ENCODE peak calls at places on chromosomes 6 and 20, in nine cellular contexts. V is fibroblast of lung; C is right atrium auricular region; S is ovary; L is mesendoderm; Z is esophagus muscularis mucosa; N is dorsolateral prefrontal cortex; B is neuronal stem cell; M is CD8-positive, alpha-beta T cell. H is an unnamed sample.

GRCh38 chr20:3430376-3431069 is 23.1 kb upstream of the DNAAF9 start:
- DNase-seq in C (no peak), L (no peak), B (no peak), V (peak), Z (no peak), S (no peak), M (no peak), N (no peak), H (no peak)

GRCh38 chr6:154350293-154350692 is 6.3 kb downstream of the IPCEF1 start:
- DNase-seq in V (peak), L (no peak), N (no peak), B (no peak), M (no peak), Z (no peak), S (no peak), C (no peak), H (no peak)

GRCh38 chr6:71410681-71411080 is 122.1 kb downstream of the OGFRL1 start:
- DNase-seq in Z (no peak), V (peak), C (no peak), L (no peak), S (no peak), B (no peak), N (no peak), M (no peak), H (no peak)

GRCh38 chr6:92369309-92369708 is 1050.0 kb downstream of the EPHA7 start:
- DNase-seq in M (no peak), B (no peak), Z (no peak), V (no peak), N (no peak), S (no peak), L (no peak), C (no peak), H (no peak)

GRCh38 chr20:58393299-58393698 is 4.3 kb downstream of the VAPB start:
- DNase-seq in L (no peak), M (no peak), N (no peak), V (peak), B (no peak), C (no peak), S (no peak), Z (no peak), H (no peak)

GRCh38 chr6:117677553-117678131 is 2.4 kb downstream of the NUS1 start:
- DNase-seq in L (no peak), M (peak), C (no peak), N (no peak), V (peak), Z (no peak), B (no peak), S (no peak), H (peak)

GRCh38 chr6:31094389-31094881 is 17.9 kb downstream of the C6orf15 start:
- DNase-seq in Z (no peak), S (no peak), M (peak), L (no peak), V (no peak), N (no peak), B (no peak), C (no peak), H (no peak)

GRCh38 chr20:1841554-1842140 is 53.6 kb upstream of the SIRPA start:
- DNase-seq in S (no peak), M (no peak), N (no peak), C (no peak), V (no peak), B (no peak), Z (no peak), L (no peak), H (no peak)

GRCh38 chr6:33183071-33183683 is 9.1 kb downstream of the COL11A2 start:
- DNase-seq in V (no peak), L (no peak), M (no peak), C (no peak), N (no peak), S (no peak), Z (no peak), B (no peak), H (no peak)

GRCh38 chr20:62755817-62756724 is 40.2 kb upstream of the MRGBP start:
- DNase-seq in L (no peak), M (peak), N (no peak), V (no peak), S (no peak), B (no peak), Z (no peak), C (no peak), H (no peak)

GRCh38 chr6:119950681-119951080 is 601.1 kb upstream of the MAN1A1 start:
- DNase-seq in B (no peak), M (no peak), S (no peak), N (no peak), Z (no peak), C (no peak), V (no peak), L (no peak), H (no peak)

GRCh38 chr6:35687658-35688604 is 784 bp downstream of the FKBP5 start:
- DNase-seq in S (peak), M (peak), Z (no peak), C (no peak), V (peak), B (peak), N (no peak), L (peak), H (no peak)

GRCh38 chr6:166499350-166500163 is 86.9 kb downstream of the RAMACL start:
- DNase-seq in N (no peak), Z (no peak), M (no peak), S (no peak), B (no peak), L (no peak), V (no peak), C (no peak), H (no peak)

GRCh38 chr6:75349262-75349984 is 64.8 kb upstream of the TMEM30A start:
- DNase-seq in B (peak), S (no peak), C (no peak), M (no peak), L (peak), V (peak), N (no peak), Z (no peak), H (no peak)
- H3K4me3 ChIP-seq in B (peak), S (peak), C (no peak), M (no peak), L (peak), V (peak), N (no peak), Z (peak), H (peak)

GRCh38 chr6:142705054-142705453 is 239.9 kb downstream of the HIVEP2 start:
- DNase-seq in Z (peak), M (no peak), N (no peak), C (no peak), V (no peak), L (no peak), B (no peak), S (no peak), H (no peak)

GRCh38 chr6:142700032-142700431 is 244.9 kb downstream of the HIVEP2 start:
- DNase-seq in C (no peak), M (no peak), V (no peak), B (no peak), L (no peak), S (no peak), Z (peak), N (no peak), H (no peak)

GRCh38 chr6:142699391-142699790 is 245.6 kb downstream of the HIVEP2 start:
- DNase-seq in N (no peak), S (no peak), C (no peak), M (no peak), L (no peak), V (no peak), B (no peak), Z (no peak), H (no peak)

GRCh38 chr6:142700676-142701185 is 244.2 kb downstream of the HIVEP2 start:
- DNase-seq in N (no peak), B (no peak), M (no peak), Z (peak), L (no peak), C (no peak), V (no peak), S (no peak), H (no peak)

GRCh38 chr6:142702501-142703460 is 242.2 kb downstream of the HIVEP2 start:
- DNase-seq in C (peak), N (no peak), L (peak), Z (peak), S (peak), V (no peak), B (no peak), M (no peak), H (no peak)
- H3K27ac ChIP-seq in C (peak), N (no peak), L (no peak), Z (peak), S (no peak), V (no peak), B (no peak), M (no peak), H (no peak)

DNA sequence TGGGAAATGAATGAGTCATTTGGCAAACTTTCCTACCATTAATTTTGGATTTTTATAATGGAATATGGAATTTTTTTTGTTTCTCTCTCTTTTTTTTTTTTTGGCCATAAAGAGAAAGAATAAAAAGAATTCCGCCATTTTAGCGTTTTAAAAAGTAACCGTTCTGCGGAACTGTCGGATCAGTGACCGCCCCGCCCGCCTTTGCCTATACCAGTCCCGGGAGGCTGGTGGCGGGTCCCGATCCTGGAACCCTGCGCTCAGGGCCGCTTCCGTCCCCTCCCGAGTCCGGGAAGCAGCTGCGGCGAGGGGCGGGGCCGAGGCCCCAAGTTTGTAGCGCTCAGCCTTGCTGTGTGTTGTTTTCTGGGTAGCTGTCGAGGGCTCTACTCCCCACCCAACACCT is 609 bp downstream of the L3MBTL1 start:
- DNase-seq in L (peak), M (no peak), B (no peak), Z (no peak), S (no peak), N (no peak), C (no peak), V (no peak), H (no peak)
- H3K4me3 ChIP-seq in L (no peak), M (peak), B (peak), Z (peak), S (peak), N (peak), C (peak), V (peak), H (peak)

GRCh38 chr6:134866563-134866962 is 83.3 kb downstream of the ALDH8A1 start:
- DNase-seq in N (no peak), V (no peak), M (no peak), L (no peak), B (no peak), C (no peak), S (no peak), Z (no peak), H (no peak)

GRCh38 chr6:134875367-134875766 is 74.5 kb downstream of the ALDH8A1 start:
- DNase-seq in B (no peak), V (peak), L (peak), C (no peak), S (no peak), N (no peak), Z (no peak), M (no peak), H (no peak)

GRCh38 chr6:134873500-134874388 is 76.2 kb downstream of the ALDH8A1 start:
- DNase-seq in Z (no peak), V (no peak), M (no peak), C (no peak), B (no peak), N (no peak), L (no peak), S (no peak), H (no peak)

GRCh38 chr6:134868812-134869211 is 81.1 kb downstream of the ALDH8A1 start:
- DNase-seq in N (no peak), L (no peak), S (no peak), V (no peak), C (no peak), B (no peak), M (no peak), Z (no peak), H (no peak)

DNA sequence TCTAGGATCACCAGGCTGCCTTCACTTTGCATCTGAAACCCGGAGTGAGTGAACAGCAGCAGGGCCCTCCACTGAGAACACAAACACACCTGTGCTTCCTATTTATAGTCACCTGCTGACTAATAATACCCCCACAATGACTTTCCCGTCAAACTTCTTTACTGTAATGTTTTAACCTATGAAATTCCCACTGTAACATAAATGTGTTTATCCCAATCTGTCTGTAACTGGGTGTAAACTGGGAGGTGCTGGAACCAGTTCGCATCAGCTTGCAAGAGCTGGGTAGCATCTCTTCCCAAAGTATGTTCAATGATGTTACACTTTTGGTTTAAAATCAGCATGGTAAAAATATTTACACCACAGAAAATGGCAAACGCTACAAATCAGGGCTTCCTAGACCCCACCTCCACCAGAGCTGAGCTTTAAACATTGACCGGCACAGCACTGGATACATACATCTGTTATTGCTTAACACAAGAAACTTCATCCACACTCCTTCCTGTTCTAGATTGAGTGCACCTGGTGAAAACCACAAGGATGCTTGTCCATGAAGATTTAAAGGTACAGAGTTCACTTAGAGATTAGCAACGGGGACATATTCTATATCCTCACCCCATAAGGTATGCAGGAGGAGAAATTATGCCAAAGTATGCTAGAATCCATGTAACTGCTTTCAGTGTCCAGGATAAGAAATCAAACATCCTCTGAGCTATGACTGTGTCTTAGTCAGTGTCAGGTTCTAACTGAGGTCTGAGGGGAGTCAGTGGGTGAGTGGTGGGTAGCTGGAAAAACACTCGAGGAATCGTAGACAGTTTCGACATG is 79.0 kb downstream of the ALDH8A1 start:
- DNase-seq in M (no peak), S (no peak), B (no peak), N (no peak), L (no peak), Z (no peak), C (no peak), V (peak), H (no peak)
- H3K27ac ChIP-seq in M (no peak), S (no peak), B (no peak), N (no peak), L (no peak), Z (no peak), C (no peak), V (no peak), H (no peak)

GRCh38 chr20:22404609-22405170 is 179.7 kb downstream of the FOXA2 start:
- DNase-seq in C (no peak), M (no peak), L (no peak), Z (no peak), B (no peak), S (no peak), N (no peak), V (peak), H (no peak)

GRCh38 chr20:22402990-22403859 is 181.1 kb downstream of the FOXA2 start:
- DNase-seq in M (no peak), Z (no peak), B (peak), S (no peak), C (no peak), N (no peak), L (peak), V (peak), H (no peak)

GRCh38 chr20:22402550-22402949 is 181.8 kb downstream of the FOXA2 start:
- DNase-seq in M (no peak), N (no peak), S (no peak), B (no peak), C (no peak), Z (no peak), L (no peak), V (no peak), H (no peak)

GRCh38 chr20:22407237-22408193 is 176.9 kb downstream of the FOXA2 start:
- DNase-seq in N (no peak), C (no peak), S (no peak), L (no peak), Z (no peak), M (no peak), V (no peak), B (no peak), H (no peak)

GRCh38 chr20:22403860-22404608 is 180.3 kb downstream of the FOXA2 start:
- DNase-seq in B (peak), V (no peak), Z (no peak), S (no peak), M (no peak), C (no peak), N (no peak), L (peak), H (no peak)
- H3K4me3 ChIP-seq in B (peak), V (no peak), Z (peak), S (no peak), M (peak), C (peak), N (peak), L (no peak), H (peak)

DNA sequence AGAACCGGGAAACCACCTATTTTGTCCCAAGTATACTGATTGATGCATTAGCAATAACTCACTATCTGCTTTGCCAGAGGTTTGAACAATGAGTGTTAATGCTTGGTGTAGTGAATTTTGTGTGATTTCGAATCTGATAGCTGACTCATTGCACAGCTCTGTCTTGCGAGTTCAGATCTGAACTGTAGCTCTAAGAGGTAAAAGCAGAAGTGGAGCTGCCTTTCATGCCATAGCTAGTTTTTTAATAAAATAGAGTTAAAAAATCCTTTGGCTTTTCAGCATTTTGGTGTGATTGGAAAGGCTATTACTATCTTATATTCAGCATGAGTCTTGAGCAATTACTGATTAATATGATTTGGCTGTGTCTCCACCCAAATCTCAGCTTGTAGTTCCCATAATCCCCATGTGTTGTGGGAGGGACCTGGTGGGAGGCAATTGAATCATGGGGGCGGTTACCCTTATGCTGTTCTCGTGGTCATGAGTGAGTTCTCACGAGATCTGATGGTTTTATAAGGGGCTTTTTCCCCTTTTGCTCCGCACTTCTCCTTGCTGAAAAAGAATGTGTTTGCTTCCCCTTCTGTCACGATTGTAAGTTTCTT is 21.1 kb downstream of the IGF2R start:
- DNase-seq in S (no peak), C (no peak), M (no peak), N (no peak), Z (no peak), B (no peak), V (peak), L (no peak), H (no peak)
- H3K27ac ChIP-seq in S (no peak), C (no peak), M (no peak), N (no peak), Z (no peak), B (no peak), V (peak), L (no peak), H (no peak)

DNA sequence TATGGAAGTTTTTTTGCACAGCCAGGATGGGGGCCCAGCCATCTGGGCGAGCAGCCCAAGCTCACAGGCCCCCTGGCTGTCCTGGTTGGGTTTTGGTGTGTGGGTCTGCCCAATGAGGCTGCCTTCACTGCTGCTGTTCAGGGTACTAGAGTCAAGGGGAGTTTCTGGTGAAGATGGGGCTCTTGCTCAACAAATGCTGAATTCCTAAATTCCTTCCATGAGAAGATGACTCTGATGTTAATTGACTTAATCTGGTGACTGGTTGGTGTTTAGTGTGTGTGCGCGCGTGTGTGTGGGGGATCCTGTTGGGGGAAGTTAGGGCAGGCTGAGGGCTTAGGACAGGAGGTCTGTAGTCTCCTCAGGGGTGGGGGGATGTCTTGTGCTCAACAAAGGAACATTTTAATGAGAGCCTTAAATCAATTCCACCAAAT is 1.9 kb downstream of the PTK7 start:
- DNase-seq in V (peak), C (no peak), L (peak), S (no peak), M (no peak), Z (no peak), N (no peak), B (no peak), H (no peak)
- H3K4me3 ChIP-seq in V (no peak), C (no peak), L (peak), S (peak), M (no peak), Z (no peak), N (no peak), B (peak), H (peak)

H was measured in Panc1.